ENCODE peak calls at places on chromosomes 2 and 18, in ten cellular contexts. P, I, A, M, T, O, Z, D, Y and X are unnamed samples.

GRCh38 chr2:202113571-202114142 is 40.6 kb downstream of the KIAA2012 start:
- DNase-seq in M (no peak), P (no peak), O (no peak), D (no peak), T (no peak), Y (no peak), Z (no peak), I (no peak), A (no peak), X (no peak)

GRCh38 chr2:9430316-9431293 is 7.2 kb downstream of the CPSF3 start:
- DNase-seq in Y (no peak), I (no peak), D (no peak), O (no peak), P (no peak), M (no peak), Z (no peak), A (no peak), T (no peak), X (no peak)

GRCh38 chr2:232488721-232489300 is 1.2 kb upstream of the ECEL1 start:
- DNase-seq in T (no peak), Z (no peak), P (peak), Y (no peak), I (no peak), D (no peak), A (peak), O (no peak), M (no peak), X (no peak)

GRCh38 chr18:21110667-21111350 is 804 bp downstream of the ROCK1 start:
- DNase-seq in O (peak), P (peak), M (no peak), Z (peak), D (no peak), I (peak), Y (peak), T (no peak), A (peak), X (no peak)

GRCh38 chr2:43455296-43455695 is 140.5 kb downstream of the THADA start:
- DNase-seq in T (no peak), M (no peak), Z (no peak), D (no peak), Y (no peak), O (no peak), P (no peak), A (no peak), I (no peak), X (no peak)

GRCh38 chr2:64987963-64988419 is 1.2 kb upstream of the SLC1A4 start:
- DNase-seq in O (no peak), Z (peak), D (no peak), T (no peak), I (no peak), P (no peak), M (no peak), Y (no peak), A (no peak), X (peak)

GRCh38 chr18:3499498-3499897 is 49.5 kb downstream of the TGIF1 start:
- DNase-seq in I (no peak), P (no peak), T (no peak), Y (no peak), O (no peak), A (no peak), Z (no peak), M (peak), D (no peak), X (no peak)

GRCh38 chr2:164903944-164904343 is 51.4 kb downstream of the SLC38A11 start:
- DNase-seq in Y (no peak), I (no peak), O (no peak), T (no peak), Z (no peak), M (peak), P (no peak), D (no peak), A (no peak), X (no peak)

GRCh38 chr18:44679912-44680270 is 797 bp upstream of the SETBP1 start:
- DNase-seq in P (peak), T (peak), Z (peak), D (no peak), Y (peak), M (peak), A (peak), O (peak), I (peak), X (peak)

GRCh38 chr2:138712212-138712979 is 67.8 kb downstream of the NXPH2 start:
- DNase-seq in M (no peak), T (no peak), P (no peak), O (no peak), A (no peak), Y (peak), D (no peak), Z (no peak), I (no peak), X (no peak)

GRCh38 chr2:240463866-240464481 is 28.5 kb downstream of the GPC1 start:
- DNase-seq in T (no peak), Y (peak), A (no peak), Z (peak), M (no peak), D (no peak), O (no peak), P (no peak), I (peak), X (no peak)

GRCh38 chr2:221818569-221818968 is 246.5 kb upstream of the EPHA4 start:
- DNase-seq in D (no peak), Z (no peak), M (no peak), O (no peak), I (no peak), P (no peak), Y (peak), A (no peak), T (no peak), X (peak)

GRCh38 chr18:69998523-69998987 is 50.9 kb upstream of the CD226 start:
- DNase-seq in Z (no peak), D (no peak), Y (no peak), M (no peak), I (no peak), A (no peak), T (no peak), O (no peak), P (no peak), X (no peak)

DNA sequence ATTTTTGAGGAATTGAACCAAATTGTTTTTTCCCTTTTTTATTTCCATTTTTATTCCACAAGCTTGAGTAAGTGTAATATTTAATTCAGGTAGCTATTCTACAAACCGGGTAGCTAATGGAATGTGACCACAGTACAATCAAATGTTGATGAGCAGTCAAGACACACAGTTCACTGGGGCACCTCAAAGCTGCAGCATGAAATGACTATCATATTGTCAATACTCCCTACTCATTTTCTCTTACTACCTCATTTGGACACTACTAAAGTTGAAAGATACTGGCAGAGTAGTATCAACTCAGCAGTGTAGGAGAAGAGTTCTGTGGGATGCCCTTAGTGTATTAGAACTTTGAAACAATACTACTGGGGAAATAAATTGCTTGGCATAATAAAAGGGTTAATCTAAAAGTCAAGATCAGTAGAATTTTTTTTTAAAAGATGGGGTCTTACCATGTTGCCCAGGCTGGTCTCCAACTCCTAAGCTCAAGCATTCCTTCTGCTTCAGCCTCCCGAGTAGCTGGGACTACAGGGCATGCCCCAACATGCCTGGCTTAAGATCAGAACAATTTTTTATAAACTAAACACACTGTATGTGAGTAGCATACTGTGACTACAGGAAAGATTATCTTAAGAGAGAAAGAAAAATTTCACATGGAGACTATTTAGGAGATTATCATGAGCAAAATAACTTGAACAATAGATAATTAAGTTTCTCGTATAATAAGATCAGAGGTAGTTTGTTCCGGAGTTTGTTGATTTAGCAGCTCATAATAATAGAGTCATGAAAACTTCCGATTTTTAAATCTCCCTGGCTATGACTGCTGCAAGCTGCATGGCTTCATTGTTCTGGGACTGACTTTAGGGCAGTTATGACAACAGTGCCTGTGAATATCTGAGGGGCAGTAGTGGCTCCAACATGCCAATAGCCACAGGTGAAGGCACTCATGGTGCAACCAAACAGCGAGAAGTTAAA is 43.7 kb downstream of the MYO3B start:
- DNase-seq in D (peak), O (no peak), Y (no peak), M (no peak), T (no peak), I (no peak), Z (no peak), A (no peak), P (no peak), X (peak)
- H3K27ac ChIP-seq in D (peak), O (no peak), Y (peak), M (peak), T (no peak), I (no peak), Z (no peak), A (peak), P (no peak), X (no peak)

GRCh38 chr2:19369341-19369955 is 11.0 kb upstream of the OSR1 start:
- DNase-seq in D (no peak), T (no peak), A (no peak), M (peak), O (no peak), P (no peak), I (no peak), Z (no peak), Y (no peak), X (no peak)
- TF ChIP-seq CTCF in D (peak), T (no peak), A (no peak), M (peak), O (no peak), P (no peak), I (peak), Z (no peak), Y (peak), X (no peak)

DNA sequence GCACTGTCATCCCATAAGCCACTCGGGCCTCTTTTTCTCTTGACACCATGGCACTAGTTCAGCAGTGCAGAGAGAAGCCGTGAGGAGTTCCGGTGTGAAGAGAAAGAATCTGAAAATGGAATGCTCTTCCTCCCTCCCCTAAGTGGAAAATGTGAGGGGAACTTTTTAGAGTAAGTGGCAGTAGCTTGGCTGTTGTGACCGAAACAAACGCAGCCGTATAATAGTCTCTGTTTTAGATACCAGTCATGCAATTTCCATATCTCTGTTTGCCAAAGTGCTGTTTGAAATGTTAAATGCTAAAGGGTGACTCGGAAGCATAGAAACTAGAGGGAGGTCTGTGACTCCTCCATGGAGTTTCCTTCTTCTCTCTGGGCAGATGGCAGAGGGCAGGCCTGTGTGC is 122.9 kb downstream of the MTCL1 start:
- DNase-seq in D (no peak), I (no peak), P (no peak), Z (no peak), T (no peak), Y (no peak), M (no peak), O (no peak), A (no peak), X (no peak)
- H3K27ac ChIP-seq in D (peak), I (no peak), P (peak), Z (no peak), T (no peak), Y (no peak), M (no peak), O (no peak), A (peak), X (peak)

GRCh38 chr2:74461187-74462053 is 3.2 kb downstream of the WBP1 start:
- DNase-seq in A (no peak), Y (no peak), O (peak), T (no peak), Z (no peak), I (no peak), D (no peak), M (no peak), P (no peak), X (no peak)
- TF ChIP-seq CTCF in A (no peak), Y (no peak), O (peak), T (no peak), Z (no peak), I (no peak), D (peak), M (peak), P (no peak), X (no peak)

GRCh38 chr2:236561874-236562273 is 7.8 kb upstream of the ACKR3 start:
- DNase-seq in O (no peak), I (no peak), P (no peak), T (no peak), A (no peak), Z (no peak), Y (no peak), M (no peak), D (no peak), X (no peak)
- H3K27ac ChIP-seq in O (no peak), I (no peak), P (no peak), T (no peak), A (no peak), Z (no peak), Y (no peak), M (no peak), D (no peak), X (no peak)

GRCh38 chr18:6744816-6745455 is 15.4 kb downstream of the ARHGAP28 start:
- DNase-seq in Z (no peak), D (no peak), T (no peak), O (no peak), P (no peak), A (no peak), Y (no peak), I (no peak), M (no peak), X (no peak)
- TF ChIP-seq CTCF in Z (no peak), D (no peak), T (no peak), O (no peak), P (no peak), A (no peak), Y (no peak), I (no peak), M (no peak), X (no peak)

DNA sequence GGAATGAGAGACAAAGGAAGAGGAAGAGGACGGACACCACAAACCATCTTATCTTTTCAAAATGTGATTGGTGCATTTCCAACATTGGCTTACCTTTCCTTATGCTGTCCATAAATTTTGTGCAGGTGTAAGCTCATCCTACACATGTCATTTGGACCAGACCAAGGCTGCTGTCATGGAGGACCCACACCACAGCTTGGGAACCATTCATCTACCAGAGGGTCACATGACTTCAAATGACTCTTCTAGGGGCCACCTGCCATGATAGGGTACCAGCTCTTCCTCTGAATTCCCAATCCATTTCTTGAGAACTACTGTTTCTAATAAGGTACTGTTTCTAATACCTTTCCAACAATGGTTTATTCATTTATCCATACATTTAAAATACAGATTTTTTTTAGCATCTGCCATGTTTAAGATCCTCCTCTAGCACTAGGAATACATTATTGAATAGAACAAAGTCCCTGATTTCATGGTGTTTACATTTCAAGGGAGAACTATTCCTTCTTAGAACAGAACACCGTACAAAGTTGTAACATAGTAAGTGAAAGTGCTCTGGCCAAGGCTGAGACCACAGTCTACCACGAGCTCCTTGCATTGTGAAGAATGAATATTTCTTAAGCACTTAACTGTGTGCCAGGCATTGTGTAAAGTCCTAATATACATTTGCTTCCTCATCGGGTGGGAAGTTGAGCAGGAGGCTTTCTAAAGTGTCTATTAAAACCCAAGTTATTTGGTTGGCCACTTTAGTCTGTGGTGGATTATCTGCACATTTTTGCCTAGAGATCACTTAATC is 246.1 kb upstream of the FN1 start:
- DNase-seq in Y (no peak), T (no peak), I (no peak), Z (no peak), D (no peak), O (no peak), P (no peak), M (no peak), A (no peak), X (no peak)
- H3K27ac ChIP-seq in Y (peak), T (no peak), I (no peak), Z (no peak), D (peak), O (no peak), P (no peak), M (no peak), A (peak), X (no peak)

GRCh38 chr2:238133499-238134392 is 4.7 kb upstream of the KLHL30 start:
- DNase-seq in M (no peak), T (no peak), A (peak), D (no peak), Y (no peak), O (no peak), P (no peak), Z (peak), I (no peak), X (no peak)
- TF ChIP-seq CTCF in M (peak), T (no peak), A (no peak), D (no peak), Y (no peak), O (no peak), P (no peak), Z (no peak), I (no peak), X (no peak)